ENCODE peak calls at places on chromosomes 11 and 22, in six cellular contexts. F, H, Z, B, X and O are unnamed samples.

GRCh38 chr11:2771758-2772466 is 72.1 kb upstream of the KCNQ1OT1 start:
- DNase-seq in X (no peak), B (no peak), H (no peak), Z (no peak), F (peak), O (no peak)

GRCh38 chr11:16169541-16169940 is 186.8 kb downstream of the SOX6 start:
- DNase-seq in X (no peak), Z (no peak), B (no peak), H (no peak), F (no peak), O (no peak)

GRCh38 chr11:103338621-103339484 is 229.6 kb downstream of the DYNC2H1 start:
- DNase-seq in X (no peak), H (no peak), Z (peak), B (no peak), F (no peak), O (peak)

GRCh38 chr22:23381661-23382427 is 198.2 kb downstream of the IGLL1 start:
- DNase-seq in Z (no peak), X (no peak), F (peak), B (no peak), H (no peak), O (no peak)

GRCh38 chr11:64564947-64565889 is 25.8 kb upstream of the SLC22A12 start:
- DNase-seq in H (no peak), B (no peak), X (no peak), F (no peak), Z (no peak), O (no peak)

GRCh38 chr11:736431-736830 is 10.8 kb upstream of the TALDO1 start:
- DNase-seq in F (peak), X (no peak), H (no peak), Z (no peak), B (no peak), O (peak)

GRCh38 chr11:71372693-71373657 is 75.2 kb downstream of the DHCR7 start:
- DNase-seq in Z (peak), H (no peak), F (no peak), B (no peak), X (no peak), O (peak)

GRCh38 chr22:33405194-33405593 is 347.0 kb upstream of the SYN3 start:
- DNase-seq in X (peak), B (no peak), H (no peak), Z (no peak), F (no peak), O (no peak)

GRCh38 chr11:88484873-88485621 is 147.5 kb upstream of the CTSC start:
- DNase-seq in B (no peak), F (peak), X (peak), Z (peak), H (no peak), O (peak)

GRCh38 chr22:44884562-44884961 is 125.2 kb downstream of the PHF21B start:
- DNase-seq in B (no peak), H (no peak), F (no peak), X (no peak), Z (no peak), O (no peak)

GRCh38 chr22:44311855-44312170 is 938 bp downstream of the SHISAL1 start:
- DNase-seq in H (no peak), F (no peak), B (no peak), X (peak), Z (no peak), O (peak)

GRCh38 chr11:69634069-69634468 is 6.9 kb upstream of the CCND1 start:
- DNase-seq in X (no peak), Z (no peak), B (no peak), F (no peak), H (no peak), O (no peak)

GRCh38 chr22:17629646-17630045 is 1.1 kb upstream of the ATP6V1E1 start:
- DNase-seq in H (no peak), B (no peak), F (no peak), Z (no peak), X (no peak), O (no peak)

GRCh38 chr11:30635401-30635989 is 49.3 kb upstream of the MPPED2 start:
- DNase-seq in H (no peak), F (no peak), Z (no peak), B (no peak), X (peak), O (no peak)

GRCh38 chr11:122175316-122175715 is 59.3 kb upstream of the BLID start:
- DNase-seq in Z (no peak), B (no peak), F (no peak), H (no peak), X (no peak), O (peak)

GRCh38 chr11:45646275-45646970 is 19.0 kb downstream of the CHST1 start:
- DNase-seq in B (no peak), X (no peak), H (no peak), F (peak), Z (no peak), O (peak)

GRCh38 chr22:43891360-43892182 is at the start of gene PNPLA5:
- DNase-seq in F (no peak), H (no peak), B (no peak), Z (no peak), X (peak), O (peak)

GRCh38 chr11:86571273-86571948 is 101.0 kb downstream of the ME3 start:
- DNase-seq in B (no peak), Z (peak), H (no peak), F (no peak), X (peak), O (peak)

GRCh38 chr11:18733202-18733601 is 7.2 kb upstream of the IGSF22 start:
- DNase-seq in Z (no peak), F (no peak), B (no peak), X (no peak), H (no peak), O (no peak)

GRCh38 chr22:46453006-46453828 is 84.2 kb downstream of the CELSR1 start:
- DNase-seq in X (no peak), H (no peak), Z (no peak), F (no peak), B (no peak), O (no peak)

GRCh38 chr22:49400866-49401598 is 426.6 kb downstream of the BRD1 start:
- DNase-seq in B (no peak), Z (no peak), H (no peak), X (peak), F (no peak), O (no peak)

GRCh38 chr11:70712471-70712870 is 314.1 kb downstream of the CTTN start:
- DNase-seq in H (no peak), X (peak), F (no peak), Z (no peak), B (no peak), O (no peak)

GRCh38 chr22:50739279-50739691 is 1.3 kb downstream of the ACR start:
- DNase-seq in X (no peak), F (no peak), H (no peak), B (no peak), Z (no peak), O (no peak)

GRCh38 chr11:1619449-1619848 is 2.5 kb downstream of the KRTAP5-4 start:
- DNase-seq in B (no peak), Z (no peak), X (peak), F (no peak), H (no peak), O (peak)

GRCh38 chr22:37342065-37342464 is 59.8 kb downstream of the CYTH4 start:
- DNase-seq in X (no peak), F (no peak), Z (no peak), H (no peak), B (no peak), O (no peak)

GRCh38 chr11:72641900-72642814 is 32.1 kb downstream of the PDE2A start:
- DNase-seq in F (peak), X (peak), B (no peak), Z (peak), H (no peak), O (peak)

GRCh38 chr22:29343313-29343805 is 27.9 kb upstream of the RASL10A start:
- DNase-seq in Z (no peak), X (peak), F (no peak), H (no peak), B (no peak), O (peak)

GRCh38 chr11:46119053-46119351 is 2.3 kb downstream of the PHF21A start:
- DNase-seq in B (no peak), Z (no peak), X (no peak), H (no peak), F (no peak), O (no peak)